ENCODE peak calls at places on chromosome 15, in ten cellular contexts. I is upper lobe of right lung; C is fibroblast of pulmonary artery; J is kidney epithelial cell; S is fibroblast of villous mesenchyme; U is psoas muscle; Y is CD8-positive, alpha-beta T cell; H is mammary epithelial cell; K is transverse colon; O is cardiac muscle cell. D is an unnamed sample.
A peak's percentile ranks its signal among the peaks of the same experiment; 100 is the strongest.

GRCh38 chr15:82986442-82986780 is 401 bp downstream of the RAMAC start:
- DNase-seq in I (no peak), C (no peak), J (no peak), S (no peak), U (no peak), Y (no peak), H (no peak), K (no peak), O (no peak), D (peak; percentile 16)

GRCh38 chr15:90594297-90594696 is 64.6 kb downstream of the CRTC3 start:
- DNase-seq in I (peak; percentile 90), C (peak; percentile 29), J (peak; percentile 18), S (no peak), U (peak; percentile 79), Y (peak; percentile 77), H (no peak), K (peak; percentile 92), O (no peak), D (no peak)

GRCh38 chr15:40029979-40030893 is 8.7 kb downstream of the SRP14 start:
- DNase-seq in I (no peak), C (peak; percentile 47), J (no peak), S (peak; percentile 25), U (no peak), Y (no peak), H (no peak), K (peak; percentile 34), O (peak; percentile 65), D (peak; percentile 35)

GRCh38 chr15:65249641-65250040 is 37.0 kb downstream of the PARP16 start:
- DNase-seq in I (no peak), C (no peak), J (no peak), S (no peak), U (no peak), Y (no peak), H (peak; percentile 15), K (no peak), O (no peak), D (no peak)

GRCh38 chr15:40846846-40847224 is 3.0 kb downstream of the SPINT1 start:
- DNase-seq in I (no peak), C (no peak), J (no peak), S (no peak), U (no peak), Y (no peak), H (peak; percentile 46), K (peak; percentile 42), O (no peak), D (no peak)

GRCh38 chr15:67135494-67135893 is 70.1 kb downstream of the SMAD3 start:
- DNase-seq in I (no peak), C (peak; percentile 51), J (no peak), S (peak; percentile 92), U (no peak), Y (no peak), H (no peak), K (no peak), O (no peak), D (no peak)

GRCh38 chr15:81809543-81809942 is 236.3 kb downstream of the MEX3B start:
- DNase-seq in I (no peak), C (peak; percentile 7), J (no peak), S (no peak), U (no peak), Y (no peak), H (no peak), K (no peak), O (peak; percentile 40), D (peak; percentile 3)

GRCh38 chr15:90915808-90916440 is 12.8 kb downstream of the MAN2A2 start:
- DNase-seq in I (peak; percentile 87), C (no peak), J (no peak), S (peak; percentile 32), U (peak; percentile 87), Y (no peak), H (no peak), K (peak; percentile 53), O (no peak), D (no peak)

GRCh38 chr15:74319596-74320357 is 47.7 kb downstream of the CYP11A1 start:
- DNase-seq in I (no peak), C (peak; percentile 10), J (no peak), S (no peak), U (no peak), Y (no peak), H (no peak), K (no peak), O (no peak), D (no peak)

GRCh38 chr15:48285329-48286214 is 45.7 kb upstream of the DUT start:
- DNase-seq in I (no peak), C (peak; percentile 88), J (peak; percentile 49), S (peak; percentile 86), U (no peak), Y (peak; percentile 3), H (peak; percentile 63), K (peak; percentile 62), O (peak; percentile 78), D (peak; percentile 86)

GRCh38 chr15:42059661-42060476 is 34.5 kb downstream of the PLA2G4D start:
- DNase-seq in I (peak; percentile 72), C (peak; percentile 51), J (no peak), S (peak; percentile 51), U (no peak), Y (peak; percentile 62), H (no peak), K (peak; percentile 70), O (peak; percentile 73), D (peak; percentile 46)

GRCh38 chr15:46413799-46414198 is 779.0 kb downstream of the SQOR start:
- DNase-seq in I (no peak), C (peak; percentile 28), J (peak; percentile 29), S (peak; percentile 36), U (no peak), Y (no peak), H (no peak), K (no peak), O (no peak), D (peak; percentile 28)

GRCh38 chr15:53974813-53975212 is 3.4 kb upstream of the UNC13C start:
- DNase-seq in I (no peak), C (no peak), J (no peak), S (no peak), U (no peak), Y (no peak), H (no peak), K (no peak), O (no peak), D (no peak)

GRCh38 chr15:37876900-37877299 is 57.5 kb upstream of the TMCO5A start:
- DNase-seq in I (no peak), C (no peak), J (no peak), S (no peak), U (no peak), Y (no peak), H (no peak), K (no peak), O (no peak), D (no peak)

GRCh38 chr15:37881237-37882013 is 53.0 kb upstream of the TMCO5A start:
- DNase-seq in I (no peak), C (no peak), J (no peak), S (no peak), U (no peak), Y (no peak), H (no peak), K (no peak), O (no peak), D (no peak)

GRCh38 chr15:37880009-37880834 is 54.2 kb upstream of the TMCO5A start:
- DNase-seq in I (no peak), C (peak; percentile 82), J (no peak), S (peak; percentile 74), U (no peak), Y (no peak), H (peak; percentile 16), K (no peak), O (peak; percentile 66), D (peak; percentile 68)

GRCh38 chr15:37880835-37881153 is 53.6 kb upstream of the TMCO5A start:
- DNase-seq in I (no peak), C (no peak), J (no peak), S (no peak), U (no peak), Y (no peak), H (no peak), K (no peak), O (no peak), D (no peak)

GRCh38 chr15:37877851-37878577 is 56.4 kb upstream of the TMCO5A start:
- DNase-seq in I (no peak), C (peak; percentile 89), J (no peak), S (peak; percentile 80), U (no peak), Y (no peak), H (peak; percentile 19), K (no peak), O (no peak), D (peak; percentile 83)
- H3K4me3 ChIP-seq in I (no peak overlapping the region), C (no peak overlapping the region), J (no peak overlapping the region), S (no peak overlapping the region), U (no peak overlapping the region), Y (no peak overlapping the region), H (no peak overlapping the region), K (no peak overlapping the region), O (no peak overlapping the region), D (no peak overlapping the region)

GRCh38 chr15:43441316-43441715 is 51.6 kb downstream of the TP53BP1 start:
- DNase-seq in I (no peak), C (peak; percentile 69), J (no peak), S (peak; percentile 34), U (no peak), Y (no peak), H (no peak), K (no peak), O (no peak), D (peak; percentile 32)

GRCh38 chr15:43440721-43441281 is 52.2 kb downstream of the TP53BP1 start:
- DNase-seq in I (no peak), C (peak; percentile 99), J (peak; percentile 93), S (peak; percentile 98), U (no peak), Y (no peak), H (peak; percentile 95), K (peak; percentile 7), O (no peak), D (peak; percentile 98)

GRCh38 chr15:43436395-43436794 is 56.6 kb downstream of the TP53BP1 start:
- DNase-seq in I (no peak), C (no peak), J (no peak), S (no peak), U (no peak), Y (no peak), H (no peak), K (no peak), O (no peak), D (no peak)

GRCh38 chr15:43434436-43434835 is 58.5 kb downstream of the TP53BP1 start:
- DNase-seq in I (no peak), C (no peak), J (no peak), S (no peak), U (no peak), Y (no peak), H (no peak), K (no peak), O (no peak), D (no peak)

GRCh38 chr15:43439268-43439667 is 53.7 kb downstream of the TP53BP1 start:
- DNase-seq in I (no peak), C (no peak), J (no peak), S (no peak), U (no peak), Y (no peak), H (no peak), K (no peak), O (no peak), D (no peak)
- TF ChIP-seq CTCF in I (no peak), C (no peak), J (no peak), S (no peak), U (no peak), Y (no peak), H (no peak), K (no peak), O (no peak), D (no peak)

GRCh38 chr15:25061808-25062550 is 107.2 kb downstream of the SNRPN start:
- DNase-seq in I (peak; percentile 46), C (no peak), J (no peak), S (no peak), U (no peak), Y (no peak), H (no peak), K (no peak), O (no peak), D (no peak)
- H3K4me3 ChIP-seq in I (no peak overlapping the region), C (no peak overlapping the region), J (no peak overlapping the region), S (no peak overlapping the region), U (no peak overlapping the region), Y (peak overlapping the region; percentile 18), H (no peak overlapping the region), K (no peak overlapping the region), O (no peak overlapping the region), D (no peak overlapping the region)

GRCh38 chr15:62068071-62068786 is 1.5 kb downstream of the C2CD4A start:
- DNase-seq in I (peak; percentile 85), C (peak; percentile 53), J (no peak), S (peak; percentile 33), U (peak; percentile 70), Y (no peak), H (peak; percentile 21), K (peak; percentile 51), O (peak; percentile 44), D (peak; percentile 36)
- TF ChIP-seq CTCF in I (peak; percentile 27), C (peak; percentile 1), J (peak; percentile 11), S (peak; percentile 27), U (peak; percentile 19), Y (no peak), H (no peak), K (peak; percentile 13), O (peak; percentile 12), D (no peak)